ENCODE peak calls at places on chromosomes 16 and 17, in eight cellular contexts. A is substantia nigra; R is fibroblast of pulmonary artery; Z is NCI-H460; G is retina; Q is activated CD4-positive, CD25-positive, alpha-beta regulatory T cell; F is stimulated activated CD4-positive, alpha-beta T cell treated with anti-CD3 and anti-CD28 coated beads, Interleukin-1b, Interleukin-23, amount 100 ng/mL, for 1 hour; K is non-pigmented ciliary epithelial cell. U is an unnamed sample.

GRCh38 chr17:79959042-79959441 is 76.6 kb downstream of the TBC1D16 start:
- DNase-seq in A (no peak), R (no peak), Z (no peak), G (no peak), Q (no peak), F (no peak), K (no peak), U (no peak)

GRCh38 chr17:46013502-46014165 is 14.6 kb downstream of the STH start:
- DNase-seq in A (no peak), R (peak; percentile 25), Z (no peak), G (peak; percentile 67), Q (no peak), F (no peak), K (no peak), U (peak; percentile 31)

GRCh38 chr17:45149037-45149668 is 878 bp downstream of the HEXIM1 start:
- DNase-seq in A (peak; percentile 69), R (peak; percentile 81), Z (peak; percentile 85), G (peak; percentile 92), Q (peak; percentile 60), F (peak; percentile 38), K (no peak), U (no peak)

GRCh38 chr16:46620265-46621005 is 744 bp downstream of the SHCBP1 start:
- DNase-seq in A (no peak), R (peak; percentile 13), Z (peak; percentile 5), G (no peak), Q (no peak), F (no peak), K (no peak), U (no peak)

GRCh38 chr17:63641678-63642077 is 19.5 kb downstream of the MAP3K3 start:
- DNase-seq in A (no peak), R (no peak), Z (no peak), G (no peak), Q (no peak), F (no peak), K (no peak), U (no peak)

GRCh38 chr17:32283745-32284207 is 18.1 kb downstream of the RHBDL3 start:
- DNase-seq in A (no peak), R (peak; percentile 48), Z (no peak), G (no peak), Q (no peak), F (no peak), K (no peak), U (peak; percentile 11)

GRCh38 chr16:21276090-21276489 is 2.0 kb downstream of the CRYM start:
- DNase-seq in A (no peak), R (no peak), Z (no peak), G (no peak), Q (no peak), F (no peak), K (no peak), U (no peak)

GRCh38 chr17:59378621-59379194 is 47.3 kb downstream of the YPEL2 start:
- DNase-seq in A (no peak), R (peak; percentile 91), Z (no peak), G (no peak), Q (no peak), F (no peak), K (peak; percentile 82), U (no peak)

U was measured in HS-5.